ENCODE peak calls at places on chromosomes 4 and X, in nine cellular contexts. J is lower leg skin, K is A549, P is foreskin fibroblast, L is heart right ventricle, B is epithelial cell of esophagus, Z is mucosa of descending colon, I is PC-3, T is cardiac fibroblast. Y is an unnamed sample.

GRCh38 chr4:174522183-174523002 is at the start of gene HPGD:
- DNase-seq in I (peak), P (no peak), Z (peak), B (peak), J (peak), L (peak), T (peak), K (peak), Y (no peak)

GRCh38 chr4:7254736-7255487 is 62.6 kb downstream of the SORCS2 start:
- DNase-seq in P (no peak), T (peak), L (peak), J (no peak), I (no peak), B (no peak), Z (no peak), K (no peak), Y (no peak)

GRCh38 chrX:152824841-152825374 is 5.6 kb downstream of the CETN2 start:
- DNase-seq in K (no peak), P (peak), T (peak), I (peak), Z (no peak), B (peak), L (no peak), J (no peak), Y (no peak)

GRCh38 chr4:13331827-13332226 is 152.3 kb downstream of the RAB28 start:
- DNase-seq in Z (no peak), K (no peak), T (no peak), B (no peak), L (no peak), I (no peak), P (no peak), J (no peak), Y (no peak)

GRCh38 chrX:45070116-45071007 is 130.3 kb downstream of the DIPK2B start:
- DNase-seq in P (peak), T (peak), K (peak), Z (peak), L (peak), I (peak), J (no peak), B (peak), Y (peak)

GRCh38 chr4:168993724-168994510 is 16.1 kb downstream of the CBR4 start:
- DNase-seq in B (no peak), Z (no peak), K (no peak), L (no peak), T (peak), J (no peak), I (no peak), P (no peak), Y (peak)

GRCh38 chrX:107537815-107538214 is 88.4 kb downstream of the FRMPD3 start:
- DNase-seq in Z (peak), P (peak), B (peak), L (peak), I (peak), T (peak), K (peak), J (no peak), Y (no peak)

GRCh38 chrX:92247076-92247475 is 467.9 kb downstream of the PCDH11X start:
- DNase-seq in B (peak), J (no peak), L (no peak), Z (no peak), I (peak), T (peak), P (no peak), K (no peak), Y (no peak)

GRCh38 chr4:100609810-100610209 is 92.0 kb upstream of the EMCN start:
- DNase-seq in K (no peak), T (no peak), Z (no peak), L (no peak), I (no peak), J (no peak), B (no peak), P (no peak), Y (no peak)

GRCh38 chr4:8940792-8941491 is 69.3 kb upstream of the HMX1 start:
- DNase-seq in J (no peak), K (no peak), B (no peak), L (no peak), I (peak), Z (peak), T (no peak), P (no peak), Y (no peak)

GRCh38 chrX:56920338-56920997 is 74.9 kb downstream of the SPIN3 start:
- DNase-seq in K (no peak), Z (no peak), P (no peak), T (no peak), L (no peak), B (no peak), I (no peak), J (no peak), Y (no peak)

GRCh38 chr4:183966371-183966770 is 61.3 kb downstream of the STOX2 start:
- DNase-seq in L (no peak), I (no peak), J (no peak), T (no peak), P (no peak), B (no peak), K (no peak), Z (no peak), Y (no peak)

GRCh38 chr4:12555011-12555410 is 929.1 kb downstream of the RAB28 start:
- DNase-seq in T (peak), J (no peak), L (no peak), Z (no peak), P (no peak), B (peak), I (peak), K (no peak), Y (no peak)

GRCh38 chrX:149493567-149494562 is 11.2 kb downstream of the IDS start:
- DNase-seq in K (no peak), T (peak), I (peak), Z (peak), L (peak), P (no peak), J (peak), B (no peak), Y (no peak)

GRCh38 chr4:183118585-183118984 is 19.5 kb downstream of the WWC2 start:
- DNase-seq in L (no peak), J (no peak), K (no peak), B (peak), T (peak), P (peak), I (peak), Z (no peak), Y (no peak)

GRCh38 chr4:15706646-15707362 is 3.9 kb downstream of the BST1 start:
- DNase-seq in L (no peak), T (no peak), K (no peak), B (no peak), I (no peak), P (no peak), Z (no peak), J (no peak), Y (no peak)

GRCh38 chr4:157245351-157245750 is 24.8 kb downstream of the GRIA2 start:
- DNase-seq in P (no peak), B (no peak), L (no peak), I (no peak), T (no peak), J (no peak), K (no peak), Z (no peak), Y (no peak)

GRCh38 chr4:6876440-6876839 is 33.2 kb upstream of the TBC1D14 start:
- DNase-seq in K (no peak), Z (no peak), L (no peak), P (no peak), B (no peak), T (no peak), I (no peak), J (no peak), Y (no peak)

GRCh38 chrX:120301960-120302359 is 9.3 kb downstream of the TMEM255A start:
- DNase-seq in J (no peak), Z (no peak), L (no peak), T (no peak), P (no peak), K (no peak), I (no peak), B (no peak), Y (no peak)

GRCh38 chr4:150648123-150648522 is 66.2 kb downstream of the MAB21L2 start:
- DNase-seq in B (no peak), T (no peak), L (no peak), K (no peak), I (no peak), J (no peak), Z (no peak), P (no peak), Y (no peak)

GRCh38 chr4:67451464-67451863 is 93.8 kb downstream of the CENPC start:
- DNase-seq in K (no peak), I (peak), T (peak), P (peak), B (peak), L (no peak), Z (no peak), J (no peak), Y (no peak)

GRCh38 chrX:100478714-100479113 is 68.6 kb upstream of the PCDH19 start:
- DNase-seq in T (no peak), P (no peak), K (no peak), L (no peak), I (no peak), J (no peak), Z (no peak), B (no peak), Y (no peak)

GRCh38 chr4:111268769-111269414 is 646.0 kb upstream of the PITX2 start:
- DNase-seq in L (no peak), P (peak), B (no peak), I (peak), K (no peak), J (no peak), Z (no peak), T (peak), Y (no peak)

GRCh38 chr4:27145556-27145955 is 284.9 kb downstream of the STIM2 start:
- DNase-seq in B (no peak), I (no peak), J (no peak), Z (no peak), P (no peak), T (no peak), K (no peak), L (no peak), Y (no peak)

GRCh38 chr4:185772391-185773093 is 39.5 kb downstream of the SORBS2 start:
- DNase-seq in K (no peak), B (no peak), J (no peak), Z (no peak), L (no peak), T (no peak), P (no peak), I (no peak), Y (no peak)

GRCh38 chr4:185774815-185775684 is 36.9 kb downstream of the SORBS2 start:
- DNase-seq in K (no peak), J (no peak), I (peak), L (peak), B (peak), P (peak), Z (peak), T (peak), Y (peak)

GRCh38 chr4:185775792-185776555 is 36.0 kb downstream of the SORBS2 start:
- DNase-seq in I (no peak), Z (no peak), B (peak), T (peak), P (no peak), K (no peak), J (no peak), L (no peak), Y (no peak)

GRCh38 chr4:185773419-185773818 is 38.6 kb downstream of the SORBS2 start:
- DNase-seq in Z (no peak), J (no peak), L (peak), B (no peak), K (no peak), P (no peak), T (no peak), I (no peak), Y (peak)

GRCh38 chr4:185774076-185774731 is 37.8 kb downstream of the SORBS2 start:
- DNase-seq in L (no peak), I (no peak), Z (peak), K (no peak), P (no peak), B (no peak), J (no peak), T (peak), Y (no peak)
- H3K4me3 ChIP-seq in L (peak), I (no peak), Z (no peak), K (no peak), P (no peak), B (no peak), J (no peak), T (peak), Y (peak)

GRCh38 chrX:72545990-72546389 is 26.7 kb downstream of the HDAC8 start:
- DNase-seq in P (no peak), Z (peak), J (no peak), B (no peak), I (peak), L (no peak), T (peak), K (no peak), Y (no peak)
- TF ChIP-seq CTCF in P (no peak), Z (no peak), J (no peak), B (peak), I (peak), L (no peak), T (peak), K (no peak), Y (no peak)

GRCh38 chr4:41882622-41883347 is 52.4 kb upstream of the TMEM33 start:
- DNase-seq in P (peak), K (peak), Z (peak), T (peak), L (peak), I (peak), B (peak), J (no peak), Y (no peak)

GRCh38 chr4:41880022-41880837 is 55.0 kb upstream of the TMEM33 start:
- DNase-seq in L (no peak), K (no peak), I (no peak), J (no peak), P (no peak), T (no peak), Z (no peak), B (no peak), Y (no peak)

GRCh38 chr4:41879552-41879951 is 55.7 kb upstream of the TMEM33 start:
- DNase-seq in J (no peak), P (no peak), L (no peak), B (no peak), K (no peak), I (no peak), Z (no peak), T (no peak), Y (no peak)

GRCh38 chr4:41881931-41882621 is 53.2 kb upstream of the TMEM33 start:
- DNase-seq in T (no peak), B (no peak), K (no peak), I (no peak), J (no peak), Z (no peak), L (no peak), P (no peak), Y (no peak)

DNA sequence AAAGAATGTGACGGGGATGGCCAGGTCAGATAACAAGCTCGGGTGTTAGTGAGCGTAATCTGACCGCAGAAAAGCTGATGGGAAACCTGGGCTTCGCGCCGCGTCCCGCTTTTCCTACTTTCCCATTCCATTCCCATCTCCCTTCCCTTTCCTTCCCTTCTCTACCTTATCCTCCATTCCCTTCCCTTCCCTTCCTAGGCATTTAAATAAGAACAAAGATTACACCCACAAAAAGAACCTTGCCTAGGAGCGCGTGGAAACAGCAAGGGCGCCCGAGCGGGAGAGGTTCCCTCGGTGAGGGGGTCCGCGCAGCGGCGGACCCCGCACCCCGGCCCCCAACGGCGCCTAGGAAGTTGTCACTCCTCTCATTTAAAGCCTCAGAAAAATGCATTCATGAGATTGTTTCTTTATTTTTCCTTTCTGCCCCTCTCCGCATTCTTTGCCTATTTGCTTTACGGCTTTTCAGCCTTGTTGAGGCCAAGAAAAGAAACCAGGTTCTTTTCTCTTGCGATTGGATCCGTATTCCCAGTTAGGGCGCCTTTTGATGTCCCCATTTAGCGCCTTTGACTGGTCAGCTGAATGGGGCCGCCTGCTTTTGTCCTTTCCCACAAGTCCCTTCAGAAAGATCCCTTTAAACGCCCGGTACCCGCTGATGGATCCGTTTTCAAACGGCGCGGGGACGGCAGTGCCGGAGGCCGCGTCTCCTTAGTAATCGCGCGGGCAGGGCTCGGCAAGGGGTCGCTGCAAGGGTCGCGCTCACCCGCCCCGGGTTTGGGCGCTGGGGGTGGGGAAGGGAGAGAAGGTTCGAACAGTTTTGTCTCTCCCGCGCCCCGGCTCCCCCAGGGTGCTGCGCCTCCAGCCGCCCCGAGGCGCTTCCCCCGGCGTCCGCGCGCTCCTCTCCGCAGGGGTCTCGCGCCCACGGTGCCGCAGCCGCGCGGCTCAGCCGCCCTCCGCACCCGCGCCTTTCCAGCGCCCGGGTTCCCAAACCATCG is 54.1 kb upstream of the TMEM33 start:
- DNase-seq in B (no peak), I (no peak), Z (no peak), J (no peak), K (no peak), L (no peak), P (no peak), T (peak), Y (no peak)
- H3K4me3 ChIP-seq in B (peak), I (peak), Z (no peak), J (peak), K (peak), L (peak), P (peak), T (no peak), Y (peak)

GRCh38 chr4:77697860-77698599 is 92.4 kb downstream of the CXCL13 start:
- DNase-seq in I (peak), L (no peak), K (peak), T (peak), Z (peak), P (peak), B (peak), J (no peak), Y (peak)
- TF ChIP-seq CTCF in I (peak), L (peak), K (peak), T (peak), Z (peak), P (peak), B (peak), J (no peak), Y (peak)

GRCh38 chr4:189202869-189203271 is 737.8 kb upstream of the FRG1 start:
- DNase-seq in L (no peak), T (peak), J (no peak), Z (no peak), I (peak), P (no peak), B (peak), K (no peak), Y (no peak)
- H3K4me3 ChIP-seq in L (peak), T (no peak), J (no peak), Z (no peak), I (no peak), P (peak), B (peak), K (no peak), Y (no peak)

GRCh38 chrX:94830717-94831116 is 1156.7 kb downstream of the FAM133A start:
- DNase-seq in K (no peak), Z (no peak), T (no peak), B (no peak), J (no peak), L (no peak), I (peak), P (no peak), Y (no peak)

GRCh38 chrX:94834226-94834625 is 1160.2 kb downstream of the FAM133A start:
- DNase-seq in T (no peak), P (no peak), L (no peak), I (no peak), Z (no peak), B (no peak), K (no peak), J (no peak), Y (no peak)

GRCh38 chrX:94831364-94831763 is 1157.4 kb downstream of the FAM133A start:
- DNase-seq in I (peak), Z (no peak), T (peak), B (peak), K (no peak), J (no peak), P (no peak), L (no peak), Y (no peak)
- TF ChIP-seq CTCF in I (peak), Z (no peak), T (peak), B (peak), K (peak), J (no peak), P (no peak), L (peak), Y (peak)

GRCh38 chr4:79651516-79651915 is 243.5 kb upstream of the GK2 start:
- DNase-seq in B (peak), I (no peak), T (peak), L (no peak), Z (no peak), P (no peak), K (no peak), J (no peak), Y (no peak)
- H3K4me3 ChIP-seq in B (no peak), I (no peak), T (no peak), L (no peak), Z (no peak), P (no peak), K (no peak), J (no peak), Y (no peak)